ENCODE peak calls at places on chromosomes 1 and 21, in ten cellular contexts. M is Panc1, N is tibial artery, D is OCI-LY7, C is fibroblast of lung, W is Peyer's patch, E is neural progenitor cell, J is cardiac muscle cell, K is heart left ventricle, T is upper lobe of right lung. X is an unnamed sample.

GRCh38 chr1:41380979-41381690 is 19.9 kb downstream of the FOXO6 start:
- DNase-seq in M (no peak), N (peak; percentile 58), D (no peak), C (no peak), W (no peak), E (peak; percentile 57), J (no peak), K (peak; percentile 61), T (peak; percentile 80), X (peak; percentile 39)

GRCh38 chr1:24987875-24988559 is 57.9 kb upstream of the RUNX3 start:
- DNase-seq in M (no peak), N (no peak), D (no peak), C (no peak), W (no peak), E (no peak), J (no peak), K (no peak), T (no peak), X (peak; percentile 1)

GRCh38 chr21:35291963-35292627 is 243.0 kb upstream of the RUNX1 start:
- DNase-seq in M (no peak), N (no peak), D (no peak), C (peak; percentile 10), W (no peak), E (no peak), J (no peak), K (no peak), T (no peak), X (no peak)

GRCh38 chr1:91575909-91576519 is 75.4 kb downstream of the CDC7 start:
- DNase-seq in M (no peak), N (no peak), D (peak; percentile 43), C (peak; percentile 47), W (no peak), E (no peak), J (no peak), K (no peak), T (no peak), X (no peak)

GRCh38 chr1:173870252-173871075 is 2.3 kb downstream of the ZBTB37 start:
- DNase-seq in M (no peak), N (no peak), D (peak; percentile 65), C (no peak), W (peak; percentile 41), E (no peak), J (no peak), K (no peak), T (no peak), X (no peak)

GRCh38 chr1:66022904-66023620 is 230.4 kb downstream of the PDE4B start:
- DNase-seq in M (no peak), N (no peak), D (peak; percentile 5), C (peak; percentile 12), W (no peak), E (peak; percentile 54), J (peak; percentile 66), K (no peak), T (no peak), X (no peak)

GRCh38 chr1:31575373-31576140 is 758 bp upstream of the TINAGL1 start:
- DNase-seq in M (no peak), N (no peak), D (no peak), C (no peak), W (no peak), E (peak; percentile 4), J (no peak), K (no peak), T (peak; percentile 84), X (peak; percentile 59)

GRCh38 chr1:41313661-41314131 is 47.5 kb upstream of the FOXO6 start:
- DNase-seq in M (no peak), N (no peak), D (peak; percentile 38), C (peak; percentile 14), W (no peak), E (peak; percentile 59), J (peak; percentile 45), K (no peak), T (no peak), X (no peak)

GRCh38 chr1:54223441-54224202 is 23.7 kb downstream of the MRPL37 start:
- DNase-seq in M (no peak), N (no peak), D (no peak), C (no peak), W (no peak), E (no peak), J (no peak), K (no peak), T (no peak), X (no peak)

GRCh38 chr21:46195595-46196195 is 11.4 kb upstream of the SPATC1L start:
- DNase-seq in M (no peak), N (no peak), D (no peak), C (no peak), W (no peak), E (no peak), J (no peak), K (no peak), T (peak; percentile 43), X (no peak)

GRCh38 chr1:37410815-37411214 is 63.6 kb upstream of the ZC3H12A start:
- DNase-seq in M (no peak), N (no peak), D (peak; percentile 12), C (peak; percentile 9), W (no peak), E (peak; percentile 86), J (peak; percentile 80), K (no peak), T (no peak), X (no peak)

GRCh38 chr1:111406325-111406768 is 21.2 kb downstream of the OVGP1 start:
- DNase-seq in M (no peak), N (no peak), D (peak; percentile 97), C (no peak), W (peak; percentile 69), E (no peak), J (no peak), K (no peak), T (no peak), X (peak; percentile 65)

GRCh38 chr1:52641307-52641706 is 8.3 kb downstream of the SHISAL2A start:
- DNase-seq in M (no peak), N (no peak), D (no peak), C (no peak), W (peak; percentile 59), E (no peak), J (no peak), K (no peak), T (no peak), X (no peak)

GRCh38 chr1:47656719-47657685 is 219.2 kb downstream of the FOXD2 start:
- DNase-seq in M (no peak), N (peak; percentile 89), D (no peak), C (peak; percentile 81), W (no peak), E (no peak), J (no peak), K (no peak), T (peak; percentile 22), X (no peak)

GRCh38 chr1:18104546-18105100 is 3.0 kb upstream of the IGSF21 start:
- DNase-seq in M (no peak), N (no peak), D (no peak), C (no peak), W (no peak), E (peak; percentile 59), J (peak; percentile 15), K (no peak), T (no peak), X (no peak)

GRCh38 chr1:184118051-184118450 is 66.5 kb downstream of the TSEN15 start:
- DNase-seq in M (no peak), N (no peak), D (no peak), C (peak; percentile 98), W (no peak), E (no peak), J (no peak), K (no peak), T (no peak), X (no peak)

GRCh38 chr1:33454646-33455282 is 17.7 kb upstream of the ZSCAN20 start:
- DNase-seq in M (no peak), N (no peak), D (no peak), C (peak; percentile 42), W (no peak), E (no peak), J (no peak), K (no peak), T (peak; percentile 28), X (no peak)

GRCh38 chr1:55054396-55054795 is 15.0 kb downstream of the PCSK9 start:
- DNase-seq in M (no peak), N (no peak), D (no peak), C (no peak), W (no peak), E (no peak), J (no peak), K (no peak), T (no peak), X (no peak)

GRCh38 chr1:88088481-88088880 is 595.6 kb upstream of the PKN2 start:
- DNase-seq in M (no peak), N (no peak), D (no peak), C (no peak), W (no peak), E (peak; percentile 43), J (no peak), K (peak; percentile 27), T (no peak), X (no peak)

GRCh38 chr1:36738245-36738644 is 255.5 kb upstream of the CSF3R start:
- DNase-seq in M (no peak), N (no peak), D (no peak), C (no peak), W (no peak), E (no peak), J (no peak), K (no peak), T (no peak), X (no peak)

GRCh38 chr1:90924982-90925381 is 96.9 kb downstream of the ZNF644 start:
- DNase-seq in M (no peak), N (no peak), D (no peak), C (no peak), W (no peak), E (peak; percentile 86), J (peak; percentile 5), K (no peak), T (no peak), X (no peak)

GRCh38 chr1:165637427-165637826 is 6.4 kb downstream of the MGST3 start:
- DNase-seq in M (no peak), N (no peak), D (no peak), C (peak; percentile 96), W (no peak), E (no peak), J (no peak), K (no peak), T (no peak), X (no peak)
- H3K4me1 ChIP-seq in M (peaks cover 13% of the 10 kb centered on the region), N (peaks cover 52% of the 10 kb centered on the region), D (peaks cover 64% of the 10 kb centered on the region), C (peaks cover 8% of the 10 kb centered on the region), W (no peaks in the 10 kb centered on the region), E (peaks cover 24% of the 10 kb centered on the region), J (peaks cover 22% of the 10 kb centered on the region), K (peaks cover 92% of the 10 kb centered on the region), T (peaks cover 77% of the 10 kb centered on the region), X (peaks cover 54% of the 10 kb centered on the region)

GRCh38 chr1:59391216-59392179 is 94.6 kb downstream of the FGGY start:
- DNase-seq in M (no peak), N (no peak), D (no peak), C (no peak), W (no peak), E (no peak), J (no peak), K (no peak), T (no peak), X (no peak)
- TF ChIP-seq CTCF in M (no peak), N (no peak), D (no peak), C (no peak), W (no peak), E (no peak), J (no peak), K (no peak), T (no peak), X (no peak)

GRCh38 chr1:39652534-39652933 is 13.1 kb upstream of the HEYL start:
- DNase-seq in M (no peak), N (no peak), D (no peak), C (no peak), W (no peak), E (no peak), J (no peak), K (no peak), T (no peak), X (no peak)
- H3K27ac ChIP-seq in M (no peak overlapping the region), N (peak overlapping the region; percentile 69), D (no peak overlapping the region), C (no peak overlapping the region), W (no peak overlapping the region), E (no peak overlapping the region), J (no peak overlapping the region), K (peak overlapping the region; percentile 13), T (peak overlapping the region; percentile 32), X (no peak overlapping the region)

GRCh38 chr1:230858918-230859819 is 9.2 kb downstream of the C1orf198 start:
- DNase-seq in M (no peak), N (no peak), D (no peak), C (peak; percentile 90), W (no peak), E (peak; percentile 50), J (no peak), K (no peak), T (no peak), X (no peak)
- H3K4me1 ChIP-seq in M (peaks cover 31% of the 10 kb centered on the region), N (peaks cover 82% of the 10 kb centered on the region), D (peaks cover 12% of the 10 kb centered on the region), C (peaks cover 39% of the 10 kb centered on the region), W (no peaks in the 10 kb centered on the region), E (peaks cover 55% of the 10 kb centered on the region), J (peaks cover 17% of the 10 kb centered on the region), K (peaks cover 90% of the 10 kb centered on the region), T (peaks cover 76% of the 10 kb centered on the region), X (no peaks in the 10 kb centered on the region)